ENCODE peak calls at places on chromosomes 7 and 10, in eight cellular contexts. One of them, this sample, is unnamed.

GRCh38 chr7:27112960-27113949 is 10.8 kb upstream of the HOXA2 start:
- DNase-seq in left lung: peak
- DNase-seq in pancreas: no peak
- DNase-seq in nephron progenitor cell: peak
- DNase-seq in WTC11: peak
- DNase-seq in HFFc6: no peak
- DNase-seq in astrocyte of the spinal cord: peak
- DNase-seq in stomach: no peak
- DNase-seq in this sample: no peak

GRCh38 chr10:113022265-113022664 is 72.2 kb downstream of the TCF7L2 start:
- DNase-seq in left lung: no peak
- DNase-seq in pancreas: no peak
- DNase-seq in nephron progenitor cell: no peak
- DNase-seq in WTC11: no peak
- DNase-seq in HFFc6: no peak
- DNase-seq in astrocyte of the spinal cord: no peak
- DNase-seq in stomach: no peak
- DNase-seq in this sample: no peak

GRCh38 chr10:99484626-99485581 is 47.8 kb upstream of the NKX2-3 start:
- DNase-seq in left lung: no peak
- DNase-seq in pancreas: no peak
- DNase-seq in nephron progenitor cell: no peak
- DNase-seq in WTC11: peak
- DNase-seq in HFFc6: no peak
- DNase-seq in astrocyte of the spinal cord: no peak
- DNase-seq in stomach: no peak
- DNase-seq in this sample: no peak

GRCh38 chr7:135584362-135585353 is 26.9 kb downstream of the NUP205 start:
- DNase-seq in left lung: no peak
- DNase-seq in pancreas: no peak
- DNase-seq in nephron progenitor cell: no peak
- DNase-seq in WTC11: no peak
- DNase-seq in HFFc6: no peak
- DNase-seq in astrocyte of the spinal cord: peak
- DNase-seq in stomach: no peak
- DNase-seq in this sample: no peak

GRCh38 chr10:51357170-51357569 is 282.9 kb downstream of the PRKG1 start:
- DNase-seq in left lung: no peak
- DNase-seq in pancreas: no peak
- DNase-seq in nephron progenitor cell: no peak
- DNase-seq in WTC11: no peak
- DNase-seq in HFFc6: no peak
- DNase-seq in astrocyte of the spinal cord: no peak
- DNase-seq in stomach: no peak
- DNase-seq in this sample: no peak

GRCh38 chr7:21064698-21065648 is 278.3 kb upstream of the SP8 start:
- DNase-seq in left lung: no peak
- DNase-seq in pancreas: no peak
- DNase-seq in nephron progenitor cell: no peak
- DNase-seq in WTC11: no peak
- DNase-seq in HFFc6: no peak
- DNase-seq in astrocyte of the spinal cord: no peak
- DNase-seq in stomach: no peak
- DNase-seq in this sample: no peak

GRCh38 chr10:48383393-48383792 is 76.9 kb downstream of the MAPK8 start:
- DNase-seq in left lung: no peak
- DNase-seq in pancreas: no peak
- DNase-seq in nephron progenitor cell: no peak
- DNase-seq in WTC11: no peak
- DNase-seq in HFFc6: peak
- DNase-seq in astrocyte of the spinal cord: no peak
- DNase-seq in stomach: no peak
- DNase-seq in this sample: no peak

GRCh38 chr7:26097837-26098668 is 53.9 kb upstream of the NFE2L3 start:
- DNase-seq in left lung: no peak
- DNase-seq in pancreas: no peak
- DNase-seq in nephron progenitor cell: no peak
- DNase-seq in WTC11: no peak
- DNase-seq in HFFc6: no peak
- DNase-seq in astrocyte of the spinal cord: no peak
- DNase-seq in stomach: no peak
- DNase-seq in this sample: no peak

GRCh38 chr7:2823124-2823523 is 21.0 kb downstream of the GNA12 start:
- DNase-seq in left lung: no peak
- DNase-seq in pancreas: no peak
- DNase-seq in nephron progenitor cell: no peak
- DNase-seq in WTC11: no peak
- DNase-seq in HFFc6: no peak
- DNase-seq in astrocyte of the spinal cord: no peak
- DNase-seq in stomach: no peak
- DNase-seq in this sample: no peak

GRCh38 chr7:2819954-2820397 is 24.1 kb downstream of the GNA12 start:
- DNase-seq in left lung: no peak
- DNase-seq in pancreas: no peak
- DNase-seq in nephron progenitor cell: no peak
- DNase-seq in WTC11: no peak
- DNase-seq in HFFc6: no peak
- DNase-seq in astrocyte of the spinal cord: no peak
- DNase-seq in stomach: no peak
- DNase-seq in this sample: no peak

GRCh38 chr7:2820508-2820934 is 23.6 kb downstream of the GNA12 start:
- DNase-seq in left lung: no peak
- DNase-seq in pancreas: peak
- DNase-seq in nephron progenitor cell: no peak
- DNase-seq in WTC11: no peak
- DNase-seq in HFFc6: peak
- DNase-seq in astrocyte of the spinal cord: peak
- DNase-seq in stomach: peak
- DNase-seq in this sample: peak

GRCh38 chr7:2821842-2822507 is 22.1 kb downstream of the GNA12 start:
- DNase-seq in left lung: no peak
- DNase-seq in pancreas: no peak
- DNase-seq in nephron progenitor cell: no peak
- DNase-seq in WTC11: no peak
- DNase-seq in HFFc6: peak
- DNase-seq in astrocyte of the spinal cord: peak
- DNase-seq in stomach: no peak
- DNase-seq in this sample: peak

GRCh38 chr7:2821161-2821841 is 22.8 kb downstream of the GNA12 start:
- DNase-seq in left lung: no peak
- DNase-seq in pancreas: peak
- DNase-seq in nephron progenitor cell: no peak
- DNase-seq in WTC11: no peak
- DNase-seq in HFFc6: peak
- DNase-seq in astrocyte of the spinal cord: peak
- DNase-seq in stomach: no peak
- DNase-seq in this sample: peak
- TF ChIP-seq CTCF in left lung: no peak
- TF ChIP-seq CTCF in pancreas: no peak
- TF ChIP-seq CTCF in nephron progenitor cell: no peak
- TF ChIP-seq CTCF in WTC11: no peak
- TF ChIP-seq CTCF in HFFc6: peak
- TF ChIP-seq CTCF in astrocyte of the spinal cord: no peak
- TF ChIP-seq CTCF in stomach: no peak
- TF ChIP-seq CTCF in this sample: no peak

GRCh38 chr7:104548861-104549260 is 220.5 kb downstream of the LHFPL3 start:
- DNase-seq in left lung: no peak
- DNase-seq in pancreas: no peak
- DNase-seq in nephron progenitor cell: no peak
- DNase-seq in WTC11: no peak
- DNase-seq in HFFc6: no peak
- DNase-seq in astrocyte of the spinal cord: no peak
- DNase-seq in stomach: no peak
- DNase-seq in this sample: no peak
- TF ChIP-seq CTCF in left lung: no peak
- TF ChIP-seq CTCF in pancreas: no peak
- TF ChIP-seq CTCF in nephron progenitor cell: no peak
- TF ChIP-seq CTCF in WTC11: no peak
- TF ChIP-seq CTCF in HFFc6: no peak
- TF ChIP-seq CTCF in astrocyte of the spinal cord: no peak
- TF ChIP-seq CTCF in stomach: no peak
- TF ChIP-seq CTCF in this sample: no peak

GRCh38 chr10:46022978-46023702 is 7.3 kb downstream of the NCOA4 start:
- DNase-seq in left lung: peak
- DNase-seq in pancreas: peak
- DNase-seq in nephron progenitor cell: peak
- DNase-seq in WTC11: peak
- DNase-seq in HFFc6: peak
- DNase-seq in astrocyte of the spinal cord: peak
- DNase-seq in stomach: peak
- DNase-seq in this sample: peak
- TF ChIP-seq CTCF in left lung: peak
- TF ChIP-seq CTCF in pancreas: no peak
- TF ChIP-seq CTCF in nephron progenitor cell: peak
- TF ChIP-seq CTCF in WTC11: no peak
- TF ChIP-seq CTCF in HFFc6: peak
- TF ChIP-seq CTCF in astrocyte of the spinal cord: peak
- TF ChIP-seq CTCF in stomach: no peak
- TF ChIP-seq CTCF in this sample: peak

GRCh38 chr7:24381919-24382505 is 98.0 kb downstream of the NPY start:
- DNase-seq in left lung: no peak
- DNase-seq in pancreas: no peak
- DNase-seq in nephron progenitor cell: no peak
- DNase-seq in WTC11: no peak
- DNase-seq in HFFc6: peak
- DNase-seq in astrocyte of the spinal cord: peak
- DNase-seq in stomach: no peak
- DNase-seq in this sample: no peak
- TF ChIP-seq CTCF in left lung: no peak
- TF ChIP-seq CTCF in pancreas: no peak
- TF ChIP-seq CTCF in nephron progenitor cell: peak
- TF ChIP-seq CTCF in WTC11: peak
- TF ChIP-seq CTCF in HFFc6: peak
- TF ChIP-seq CTCF in astrocyte of the spinal cord: peak
- TF ChIP-seq CTCF in stomach: no peak
- TF ChIP-seq CTCF in this sample: no peak